ENCODE peak calls at places on chromosomes 5 and 9, in six cellular contexts. T, U, X, Y, D and O are unnamed samples.

GRCh38 chr9:76688471-76689238 is 75.6 kb upstream of the PCA3 start:
- DNase-seq in T (no peak), U (no peak), X (no peak), Y (no peak), D (no peak), O (no peak)

GRCh38 chr9:97997330-97998276 is 14.5 kb downstream of the ANP32B start:
- DNase-seq in T (no peak), U (no peak), X (no peak), Y (no peak), D (no peak), O (no peak)

GRCh38 chr9:98807811-98808195 is 333 bp downstream of the GALNT12 start:
- DNase-seq in T (no peak), U (no peak), X (no peak), Y (peak), D (peak), O (no peak)

GRCh38 chr5:103216137-103216536 is 42.4 kb upstream of the MACIR start:
- DNase-seq in T (no peak), U (no peak), X (no peak), Y (no peak), D (no peak), O (no peak)

GRCh38 chr5:139745800-139746690 is 49.6 kb upstream of the PSD2 start:
- DNase-seq in T (no peak), U (peak), X (peak), Y (peak), D (peak), O (peak)

GRCh38 chr5:125302577-125302976 is 556.1 kb upstream of the ZNF608 start:
- DNase-seq in T (no peak), U (no peak), X (no peak), Y (no peak), D (no peak), O (no peak)

GRCh38 chr5:134226441-134227192 is 744 bp upstream of the PPP2CA start:
- DNase-seq in T (no peak), U (no peak), X (peak), Y (no peak), D (no peak), O (no peak)

GRCh38 chr5:113153512-113154097 is 177.0 kb downstream of the DCP2 start:
- DNase-seq in T (no peak), U (no peak), X (no peak), Y (no peak), D (no peak), O (no peak)

GRCh38 chr5:67493676-67494075 is 297.1 kb upstream of the CD180 start:
- DNase-seq in T (no peak), U (no peak), X (no peak), Y (peak), D (peak), O (no peak)

GRCh38 chr5:126265917-126266316 is 157.3 kb upstream of the GRAMD2B start:
- DNase-seq in T (no peak), U (no peak), X (no peak), Y (no peak), D (no peak), O (no peak)

GRCh38 chr9:70407081-70407503 is 7.4 kb downstream of the KLF9 start:
- DNase-seq in T (no peak), U (no peak), X (no peak), Y (no peak), D (no peak), O (no peak)

GRCh38 chr5:159290741-159291140 is 27.7 kb downstream of the UBLCP1 start:
- DNase-seq in T (no peak), U (no peak), X (no peak), Y (no peak), D (no peak), O (no peak)

GRCh38 chr9:121698627-121699270 is 47.3 kb downstream of the DAB2IP start:
- DNase-seq in T (no peak), U (peak), X (no peak), Y (no peak), D (peak), O (no peak)

GRCh38 chr9:133151601-133152525 is 11.9 kb downstream of the GBGT1 start:
- DNase-seq in T (no peak), U (peak), X (no peak), Y (no peak), D (no peak), O (no peak)

GRCh38 chr9:99488109-99489042 is 266.3 kb downstream of the SEC61B start:
- DNase-seq in T (no peak), U (no peak), X (no peak), Y (no peak), D (peak), O (no peak)

GRCh38 chr9:32867601-32868204 is 84.4 kb downstream of the TMEM215 start:
- DNase-seq in T (no peak), U (no peak), X (no peak), Y (no peak), D (no peak), O (no peak)

GRCh38 chr5:155732587-155733376 is 594.2 kb upstream of the SGCD start:
- DNase-seq in T (no peak), U (no peak), X (no peak), Y (no peak), D (no peak), O (no peak)

GRCh38 chr5:141208478-141208877 is at the start of gene PCDHB12:
- DNase-seq in T (no peak), U (no peak), X (no peak), Y (no peak), D (peak), O (no peak)

GRCh38 chr5:165029471-165029870 is 1524.1 kb downstream of the MAT2B start:
- DNase-seq in T (no peak), U (no peak), X (no peak), Y (no peak), D (peak), O (no peak)

GRCh38 chr5:137114529-137114928 is 384.6 kb downstream of the SPOCK1 start:
- DNase-seq in T (no peak), U (no peak), X (no peak), Y (no peak), D (no peak), O (no peak)

GRCh38 chr9:37942616-37943328 is 38.8 kb upstream of the SLC25A51 start:
- DNase-seq in T (no peak), U (no peak), X (no peak), Y (no peak), D (no peak), O (no peak)

GRCh38 chr5:133938932-133939331 is 29.5 kb downstream of the C5orf15 start:
- DNase-seq in T (no peak), U (peak), X (no peak), Y (no peak), D (no peak), O (no peak)

GRCh38 chr5:100777680-100778281 is 125.3 kb downstream of the ST8SIA4 start:
- DNase-seq in T (no peak), U (peak), X (no peak), Y (no peak), D (no peak), O (no peak)

GRCh38 chr5:40121236-40121635 is 558.5 kb upstream of the PTGER4 start:
- DNase-seq in T (no peak), U (no peak), X (no peak), Y (no peak), D (no peak), O (no peak)

GRCh38 chr9:108535526-108535925 is 320.3 kb downstream of the ACTL7B start:
- DNase-seq in T (no peak), U (peak), X (no peak), Y (no peak), D (peak), O (no peak)

GRCh38 chr9:137649553-137649952 is 30.7 kb downstream of the EHMT1 start:
- DNase-seq in T (no peak), U (no peak), X (no peak), Y (no peak), D (no peak), O (no peak)

DNA sequence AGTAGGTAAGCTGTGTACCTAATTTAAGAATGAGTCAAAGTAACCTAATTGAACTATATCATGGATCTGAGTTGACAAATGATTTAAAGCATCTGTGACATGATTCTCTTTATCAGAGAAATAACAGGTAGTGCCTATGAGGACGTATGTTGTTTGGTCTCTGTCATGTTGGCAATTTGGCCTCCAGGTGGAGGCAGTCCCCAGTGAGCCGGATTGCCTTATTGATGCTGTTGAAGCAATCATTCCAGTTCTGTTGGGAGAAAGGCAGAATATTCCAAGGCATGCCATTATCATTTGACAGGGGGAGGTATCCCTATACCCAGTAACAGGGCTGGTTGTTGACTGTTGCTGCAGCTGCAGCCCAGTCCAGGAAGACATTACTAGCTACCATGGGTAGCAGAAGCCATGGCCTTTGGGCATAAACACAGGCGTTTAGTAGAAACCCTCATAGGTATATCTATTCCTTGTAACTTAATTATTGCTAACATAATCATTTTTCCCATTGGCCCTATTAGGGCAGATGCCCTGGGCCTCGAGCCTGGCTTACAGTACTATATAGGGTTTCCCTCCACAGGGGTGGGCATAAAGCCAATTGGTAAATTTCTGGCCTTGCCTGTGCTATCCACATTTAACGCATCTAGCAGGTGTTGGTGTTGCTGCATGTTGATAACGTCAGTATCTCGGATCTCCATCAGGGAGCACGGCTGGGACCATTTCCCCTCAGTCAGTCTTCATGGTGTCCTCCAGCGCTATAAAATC is 12.2 kb upstream of the SLC22A4 start:
- DNase-seq in T (no peak), U (no peak), X (no peak), Y (no peak), D (no peak), O (no peak)
- TF ChIP-seq CTCF in T (no peak), U (no peak), X (no peak), Y (no peak), D (no peak), O (no peak)

GRCh38 chr5:52964138-52964537 is 25.0 kb upstream of the ITGA2 start:
- DNase-seq in T (no peak), U (no peak), X (no peak), Y (no peak), D (no peak), O (no peak)
- TF ChIP-seq CTCF in T (no peak), U (no peak), X (no peak), Y (no peak), D (no peak), O (no peak)

DNA sequence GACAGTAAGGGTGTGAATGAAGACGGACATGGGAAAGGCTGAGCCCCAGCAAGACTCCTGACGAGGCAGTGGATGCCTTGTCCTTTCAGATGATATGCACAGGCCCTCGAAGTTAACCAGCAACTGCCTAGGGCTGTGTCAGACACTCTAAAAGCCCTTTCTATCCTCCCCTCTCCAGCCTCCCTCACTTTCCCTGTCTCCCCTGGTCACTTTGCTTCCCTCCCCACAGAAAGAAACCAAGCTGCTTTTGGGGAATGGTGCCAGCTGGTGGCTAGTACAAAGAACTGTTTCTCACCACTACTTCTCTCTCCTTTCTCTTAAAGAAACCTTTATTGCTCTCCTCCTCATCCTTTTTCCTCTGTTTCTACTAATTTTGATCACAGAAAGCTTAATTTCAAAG is 21.4 kb downstream of the LHFPL2 start:
- DNase-seq in T (no peak), U (no peak), X (no peak), Y (no peak), D (no peak), O (no peak)
- TF ChIP-seq CTCF in T (no peak), U (no peak), X (peak), Y (no peak), D (no peak), O (no peak)

GRCh38 chr5:157864067-157864466 is 5.1 kb upstream of the CLINT1 start:
- DNase-seq in T (no peak), U (no peak), X (no peak), Y (no peak), D (peak), O (no peak)
- TF ChIP-seq CTCF in T (no peak), U (no peak), X (no peak), Y (no peak), D (no peak), O (no peak)

GRCh38 chr9:126914458-126915280 is at the start of gene RALGPS1:
- DNase-seq in T (peak), U (peak), X (peak), Y (peak), D (peak), O (peak)

GRCh38 chr9:126915846-126916543 is 1.4 kb downstream of the RALGPS1 start:
- DNase-seq in T (no peak), U (no peak), X (no peak), Y (no peak), D (no peak), O (no peak)

GRCh38 chr9:126915281-126915816 is 767 bp downstream of the RALGPS1 start:
- DNase-seq in T (no peak), U (peak), X (no peak), Y (no peak), D (peak), O (no peak)

GRCh38 chr9:126919193-126919592 is 4.6 kb downstream of the RALGPS1 start:
- DNase-seq in T (no peak), U (no peak), X (no peak), Y (no peak), D (no peak), O (no peak)

DNA sequence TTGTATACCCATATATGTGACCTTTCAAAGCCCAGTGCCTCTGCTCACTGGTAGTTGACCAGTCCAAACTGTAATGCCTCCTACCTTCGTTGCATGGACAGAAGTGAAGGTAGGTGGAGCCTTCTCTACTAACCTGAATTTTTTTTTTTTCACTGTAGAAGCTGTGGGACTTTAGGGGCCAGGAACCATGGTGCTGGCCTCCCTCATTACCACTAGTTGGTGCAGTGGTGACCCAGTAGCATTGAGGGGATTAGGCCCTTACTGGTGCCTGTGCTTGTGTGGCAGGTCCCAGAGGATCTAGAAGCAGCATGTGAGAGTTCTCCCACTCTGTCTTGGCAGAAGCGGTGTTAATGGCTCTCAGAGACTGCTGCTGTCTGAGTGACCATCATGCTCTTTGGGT is 2.3 kb downstream of the RALGPS1 start:
- DNase-seq in T (no peak), U (no peak), X (no peak), Y (no peak), D (peak), O (no peak)
- TF ChIP-seq CTCF in T (no peak), U (no peak), X (no peak), Y (no peak), D (no peak), O (no peak)

GRCh38 chr5:176608937-176609723 is 826 bp downstream of the GPRIN1 start:
- DNase-seq in T (no peak), U (peak), X (no peak), Y (no peak), D (no peak), O (no peak)
- TF ChIP-seq CTCF in T (no peak), U (no peak), X (no peak), Y (no peak), D (no peak), O (no peak)

GRCh38 chr5:109575506-109575905 is 114.2 kb upstream of the MAN2A1 start:
- DNase-seq in T (no peak), U (no peak), X (no peak), Y (no peak), D (no peak), O (no peak)

GRCh38 chr5:109585012-109585599 is 104.6 kb upstream of the MAN2A1 start:
- DNase-seq in T (no peak), U (no peak), X (no peak), Y (no peak), D (no peak), O (no peak)

DNA sequence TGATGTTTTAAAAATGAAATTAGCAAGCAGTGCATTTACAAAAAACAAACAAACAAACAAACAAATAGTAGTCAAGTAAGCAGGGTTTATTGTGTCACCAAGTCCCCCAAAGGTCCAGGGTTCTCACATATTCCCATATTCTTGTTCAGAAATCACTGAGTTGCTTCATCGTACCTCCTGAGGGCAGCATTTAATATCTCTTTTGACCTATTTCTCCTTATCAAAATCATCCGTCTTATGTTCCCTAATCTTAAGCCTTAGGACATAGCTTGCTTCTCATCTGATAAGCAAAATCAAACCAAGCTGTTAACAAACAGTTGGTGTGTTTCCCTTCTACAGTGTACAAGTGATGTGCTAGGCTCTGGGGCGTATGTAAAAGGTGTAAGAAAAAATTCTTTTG is 109.5 kb upstream of the MAN2A1 start:
- DNase-seq in T (no peak), U (no peak), X (no peak), Y (no peak), D (no peak), O (no peak)
- TF ChIP-seq CTCF in T (no peak), U (no peak), X (no peak), Y (peak), D (no peak), O (no peak)

DNA sequence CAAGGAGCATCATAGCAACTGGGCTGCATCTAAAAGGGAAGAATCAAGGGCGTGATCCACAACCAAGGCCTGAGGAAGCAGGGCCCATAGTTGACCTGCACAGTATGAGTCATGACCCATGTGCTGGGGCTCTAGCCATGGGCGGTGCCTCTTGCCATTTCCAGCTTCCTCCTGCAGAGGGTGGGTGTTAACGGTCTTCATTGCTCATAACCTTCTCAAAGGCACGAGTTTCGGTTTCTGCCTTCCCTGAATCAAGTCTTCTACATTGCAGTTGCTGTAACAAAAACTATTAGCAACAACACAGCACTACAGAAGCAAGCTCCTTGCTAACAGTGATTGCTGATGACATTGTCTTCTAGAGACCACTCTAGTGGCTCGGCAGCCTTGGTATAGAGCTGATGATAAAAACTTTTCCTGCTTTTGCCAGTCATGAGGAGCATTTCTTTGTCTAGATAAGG is 66.9 kb downstream of the CTSL start:
- DNase-seq in T (no peak), U (no peak), X (peak), Y (peak), D (no peak), O (peak)
- TF ChIP-seq CTCF in T (no peak), U (no peak), X (peak), Y (no peak), D (no peak), O (no peak)

GRCh38 chr5:169467382-169467781 is 116.2 kb upstream of the SPDL1 start:
- DNase-seq in T (no peak), U (no peak), X (no peak), Y (no peak), D (no peak), O (no peak)
- TF ChIP-seq CTCF in T (no peak), U (no peak), X (no peak), Y (no peak), D (no peak), O (no peak)

GRCh38 chr5:151890299-151890698 is 34.4 kb downstream of the GLRA1 start:
- DNase-seq in T (no peak), U (no peak), X (no peak), Y (no peak), D (no peak), O (no peak)
- TF ChIP-seq CTCF in T (no peak), U (no peak), X (no peak), Y (no peak), D (no peak), O (no peak)